ENCODE peak calls at places on chromosomes 3 and 15, in eight cellular contexts. M, H, O, X, J, W, N and V are unnamed samples.

GRCh38 chr3:8964436-8965370 is 1.4 kb upstream of the RAD18 start:
- DNase-seq in M (no peak), H (no peak), O (no peak), X (no peak), J (no peak), W (peak), N (no peak), V (no peak)

GRCh38 chr3:177211503-177212277 is 14.4 kb upstream of the TBL1XR1 start:
- DNase-seq in M (no peak), H (no peak), O (no peak), X (peak), J (no peak), W (no peak), N (peak), V (no peak)

GRCh38 chr3:11600501-11601282 is 43.0 kb downstream of the VGLL4 start:
- DNase-seq in M (peak), H (no peak), O (peak), X (no peak), J (no peak), W (peak), N (peak), V (peak)

GRCh38 chr15:63677778-63678177 is 80.6 kb downstream of the FBXL22 start:
- DNase-seq in M (no peak), H (no peak), O (no peak), X (no peak), J (no peak), W (peak), N (no peak), V (no peak)

GRCh38 chr3:52775877-52776276 is 1.5 kb upstream of the ITIH1 start:
- DNase-seq in M (no peak), H (no peak), O (no peak), X (no peak), J (peak), W (no peak), N (no peak), V (no peak)

GRCh38 chr3:188658606-188659005 is 504.6 kb downstream of the LPP start:
- DNase-seq in M (no peak), H (no peak), O (no peak), X (no peak), J (no peak), W (no peak), N (no peak), V (no peak)

GRCh38 chr3:46613313-46614005 is 1.1 kb downstream of the FAM240A start:
- DNase-seq in M (no peak), H (no peak), O (no peak), X (no peak), J (no peak), W (no peak), N (no peak), V (no peak)

GRCh38 chr3:14537590-14538450 is 2.3 kb downstream of the GRIP2 start:
- DNase-seq in M (no peak), H (no peak), O (peak), X (no peak), J (no peak), W (no peak), N (peak), V (no peak)

GRCh38 chr3:151593923-151594322 is 133.1 kb upstream of the IGSF10 start:
- DNase-seq in M (no peak), H (no peak), O (no peak), X (no peak), J (no peak), W (peak), N (peak), V (no peak)

GRCh38 chr3:72678892-72679291 is 169.4 kb downstream of the SHQ1 start:
- DNase-seq in M (no peak), H (no peak), O (no peak), X (no peak), J (no peak), W (no peak), N (no peak), V (no peak)

GRCh38 chr15:23687143-23687470 is at the start of gene NDN:
- DNase-seq in M (peak), H (peak), O (peak), X (peak), J (peak), W (peak), N (peak), V (peak)

GRCh38 chr3:63370094-63370493 is 92.0 kb downstream of the SYNPR start:
- DNase-seq in M (no peak), H (no peak), O (no peak), X (no peak), J (no peak), W (no peak), N (no peak), V (no peak)

GRCh38 chr15:71440479-71441071 is 325.3 kb downstream of the THSD4 start:
- DNase-seq in M (no peak), H (peak), O (no peak), X (peak), J (peak), W (peak), N (peak), V (no peak)

GRCh38 chr3:196694202-196694638 is 17.8 kb downstream of the CEP19 start:
- DNase-seq in M (no peak), H (no peak), O (no peak), X (no peak), J (peak), W (peak), N (peak), V (no peak)

GRCh38 chr3:195236076-195236798 is 34.7 kb downstream of the XXYLT1 start:
- DNase-seq in M (no peak), H (no peak), O (no peak), X (no peak), J (no peak), W (no peak), N (no peak), V (no peak)

GRCh38 chr3:124260206-124260915 is 268.4 kb upstream of the ROPN1 start:
- DNase-seq in M (peak), H (no peak), O (no peak), X (no peak), J (peak), W (peak), N (peak), V (no peak)

GRCh38 chr3:124635169-124635539 is 95.1 kb upstream of the UMPS start:
- DNase-seq in M (no peak), H (no peak), O (no peak), X (no peak), J (no peak), W (no peak), N (no peak), V (no peak)

GRCh38 chr3:114848087-114848486 is 299.0 kb downstream of the ZBTB20 start:
- DNase-seq in M (no peak), H (peak), O (no peak), X (peak), J (no peak), W (no peak), N (no peak), V (no peak)